ENCODE peak calls at places on chromosome 18, in nine cellular contexts. E, W, Z, K, T, J, S, R and G are unnamed samples.

GRCh38 chr18:59520569-59520968 is 161.5 kb upstream of the LMAN1 start:
- DNase-seq in E (no peak), W (no peak), Z (no peak), K (no peak), T (no peak), J (no peak), S (no peak), R (no peak), G (no peak)

GRCh38 chr18:49812321-49813070 is 837 bp downstream of the ACAA2 start:
- DNase-seq in E (peak; percentile 48), W (no peak), Z (peak; percentile 45), K (no peak), T (no peak), J (no peak), S (no peak), R (no peak), G (no peak)

GRCh38 chr18:23970161-23971153 is 44.1 kb upstream of the TTC39C start:
- DNase-seq in E (no peak), W (no peak), Z (no peak), K (no peak), T (peak; percentile 42), J (no peak), S (no peak), R (no peak), G (no peak)

GRCh38 chr18:45830917-45831316 is 5.4 kb downstream of the SIGLEC15 start:
- DNase-seq in E (no peak), W (no peak), Z (no peak), K (no peak), T (no peak), J (no peak), S (no peak), R (no peak), G (no peak)

GRCh38 chr18:42839408-42839807 is 276.1 kb downstream of the RIT2 start:
- DNase-seq in E (no peak), W (no peak), Z (no peak), K (no peak), T (no peak), J (no peak), S (no peak), R (no peak), G (no peak)

GRCh38 chr18:72762505-72763122 is 105.2 kb downstream of the NETO1 start:
- DNase-seq in E (peak; percentile 81), W (peak; percentile 4), Z (no peak), K (no peak), T (peak; percentile 12), J (no peak), S (no peak), R (peak; percentile 18), G (no peak)

GRCh38 chr18:33440384-33441043 is at the start of gene CCDC178:
- DNase-seq in E (peak; percentile 26), W (peak; percentile 57), Z (peak; percentile 89), K (peak; percentile 56), T (no peak), J (no peak), S (no peak), R (peak; percentile 82), G (no peak)

GRCh38 chr18:79570266-79571201 is 109.1 kb upstream of the CTDP1 start:
- DNase-seq in E (peak; percentile 87), W (no peak), Z (peak; percentile 59), K (peak; percentile 27), T (no peak), J (peak; percentile 15), S (peak; percentile 60), R (no peak), G (no peak)

GRCh38 chr18:63679820-63680606 is 18.3 kb upstream of the SERPINB3 start:
- DNase-seq in E (no peak), W (no peak), Z (no peak), K (no peak), T (no peak), J (no peak), S (no peak), R (no peak), G (no peak)

GRCh38 chr18:63681449-63682381 is 20.0 kb upstream of the SERPINB3 start:
- DNase-seq in E (no peak), W (no peak), Z (no peak), K (no peak), T (no peak), J (no peak), S (no peak), R (no peak), G (no peak)

GRCh38 chr18:63676927-63677326 is 15.2 kb upstream of the SERPINB3 start:
- DNase-seq in E (no peak), W (no peak), Z (no peak), K (no peak), T (no peak), J (no peak), S (no peak), R (no peak), G (no peak)

GRCh38 chr18:63677490-63678225 is 16.0 kb upstream of the SERPINB3 start:
- DNase-seq in E (no peak), W (no peak), Z (no peak), K (no peak), T (no peak), J (no peak), S (no peak), R (no peak), G (no peak)

GRCh38 chr18:63676526-63676925 is 14.8 kb upstream of the SERPINB3 start:
- DNase-seq in E (no peak), W (no peak), Z (peak; percentile 79), K (no peak), T (no peak), J (peak; percentile 21), S (no peak), R (peak; percentile 16), G (no peak)
- TF ChIP-seq CTCF in E (peak; percentile 13), W (peak; percentile 56), Z (peak; percentile 79), K (no peak), T (peak; percentile 58), J (no peak), S (no peak), R (peak; percentile 51), G (no peak)

GRCh38 chr18:53153800-53154199 is 813.8 kb downstream of the DCC start:
- DNase-seq in E (no peak), W (no peak), Z (no peak), K (no peak), T (no peak), J (no peak), S (no peak), R (no peak), G (no peak)

GRCh38 chr18:53148056-53148574 is 808.1 kb downstream of the DCC start:
- DNase-seq in E (no peak), W (no peak), Z (no peak), K (no peak), T (no peak), J (no peak), S (no peak), R (peak; percentile 4), G (no peak)

GRCh38 chr18:53147472-53147871 is 807.5 kb downstream of the DCC start:
- DNase-seq in E (no peak), W (no peak), Z (no peak), K (no peak), T (no peak), J (no peak), S (no peak), R (no peak), G (no peak)

GRCh38 chr18:53152478-53152877 is 812.5 kb downstream of the DCC start:
- DNase-seq in E (no peak), W (no peak), Z (no peak), K (no peak), T (no peak), J (no peak), S (no peak), R (no peak), G (no peak)

DNA sequence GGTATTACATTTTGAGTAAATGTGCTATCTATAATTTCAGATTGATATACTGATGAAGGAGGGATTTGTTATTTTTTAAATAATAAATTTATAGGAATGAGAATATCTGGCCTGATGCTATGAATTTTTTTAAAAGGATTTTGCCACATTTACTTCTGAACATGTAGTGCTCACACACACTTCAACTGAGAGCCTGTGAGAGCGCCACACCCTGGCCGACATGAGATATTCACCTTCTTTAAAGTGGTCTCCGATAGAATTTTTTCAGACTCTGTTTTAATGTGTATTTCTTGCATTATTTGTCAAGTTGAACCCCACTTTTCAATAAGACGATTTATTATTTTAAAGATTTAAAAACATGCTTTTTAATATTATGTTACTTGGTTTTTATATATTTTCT is 813.3 kb downstream of the DCC start:
- DNase-seq in E (no peak), W (peak; percentile 20), Z (peak; percentile 78), K (no peak), T (no peak), J (no peak), S (no peak), R (peak; percentile 40), G (no peak)
- TF ChIP-seq CTCF in E (peak; percentile 26), W (peak; percentile 65), Z (peak; percentile 87), K (no peak), T (peak; percentile 32), J (peak; percentile 11), S (no peak), R (peak; percentile 54), G (no peak)

GRCh38 chr18:35919179-35919578 is 53.3 kb upstream of the RMP24 start:
- DNase-seq in E (no peak), W (no peak), Z (no peak), K (no peak), T (no peak), J (no peak), S (no peak), R (no peak), G (no peak)

GRCh38 chr18:35915056-35915455 is 57.4 kb upstream of the RMP24 start:
- DNase-seq in E (no peak), W (no peak), Z (no peak), K (no peak), T (no peak), J (no peak), S (no peak), R (no peak), G (no peak)

GRCh38 chr18:35918564-35918963 is 53.9 kb upstream of the RMP24 start:
- DNase-seq in E (no peak), W (no peak), Z (no peak), K (no peak), T (no peak), J (no peak), S (no peak), R (no peak), G (no peak)

GRCh38 chr18:35920623-35921022 is 51.9 kb upstream of the RMP24 start:
- DNase-seq in E (no peak), W (no peak), Z (peak; percentile 5), K (no peak), T (no peak), J (no peak), S (no peak), R (no peak), G (no peak)

GRCh38 chr18:35917043-35917442 is 55.4 kb upstream of the RMP24 start:
- DNase-seq in E (no peak), W (no peak), Z (no peak), K (no peak), T (no peak), J (no peak), S (no peak), R (no peak), G (no peak)
- TF ChIP-seq CTCF in E (peak; percentile 15), W (no peak), Z (peak; percentile 63), K (no peak), T (peak; percentile 14), J (no peak), S (no peak), R (no peak), G (no peak)

DNA sequence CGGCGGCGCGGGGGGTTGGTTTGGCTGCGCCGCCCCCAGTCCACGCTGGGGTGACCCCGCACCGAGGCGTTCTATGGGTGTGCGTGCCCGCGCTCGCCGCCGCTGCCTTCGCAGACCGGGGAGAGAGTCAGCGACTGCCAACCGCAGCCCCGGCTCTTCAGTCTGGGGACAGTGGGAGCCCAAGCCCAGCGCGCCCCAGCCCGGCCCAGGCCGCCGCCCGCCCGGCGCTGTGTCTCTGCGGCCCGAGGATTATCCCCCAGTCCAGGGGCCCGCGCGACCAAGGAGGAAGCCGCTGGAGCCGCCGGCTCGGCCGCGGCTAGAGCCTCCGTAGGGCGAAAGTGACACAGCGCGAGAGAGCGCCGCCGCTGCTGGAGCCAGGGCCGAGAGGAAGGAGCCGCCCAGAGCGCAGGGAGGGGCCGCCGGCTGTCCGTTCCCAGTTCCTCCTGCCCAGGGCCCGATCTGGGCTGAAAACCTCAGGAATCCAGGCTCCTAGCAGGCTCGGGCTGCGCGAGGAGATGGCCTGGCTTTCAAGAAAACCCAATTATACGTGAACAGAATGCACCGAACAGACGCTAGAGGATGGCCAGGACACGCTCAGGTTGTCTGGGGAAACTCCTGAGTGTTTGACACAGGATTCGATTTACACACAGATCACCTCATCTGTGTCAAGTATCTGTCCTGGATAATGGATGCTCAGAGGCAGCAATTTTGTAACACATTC is 2.4 kb downstream of the CTIF start:
- DNase-seq in E (peak; percentile 80), W (peak; percentile 55), Z (peak; percentile 90), K (peak; percentile 93), T (no peak), J (peak; percentile 71), S (peak; percentile 84), R (peak; percentile 75), G (peak; percentile 20)
- TF ChIP-seq CTCF in E (no peak), W (no peak), Z (no peak), K (no peak), T (no peak), J (no peak), S (no peak), R (no peak), G (no peak)